ENCODE peak calls at places on chromosomes 6 and 20, in five cellular contexts. M is B cell, W is PC-3, H is ovary, P is neural crest cell. Q is an unnamed sample.

GRCh38 chr6:162032620-162033019 is 694.9 kb downstream of the PRKN start:
- DNase-seq in M (no peak), W (no peak), H (no peak), P (no peak), Q (peak)

GRCh38 chr6:84581494-84582259 is 182.7 kb downstream of the TBX18 start:
- DNase-seq in M (no peak), W (no peak), H (no peak), P (no peak), Q (no peak)

GRCh38 chr6:42179956-42180335 is 6.8 kb downstream of the GUCA1A start:
- DNase-seq in M (no peak), W (peak), H (no peak), P (no peak), Q (no peak)

GRCh38 chr6:116405663-116406329 is 35.0 kb downstream of the DSE start:
- DNase-seq in M (no peak), W (peak), H (no peak), P (no peak), Q (no peak)

GRCh38 chr6:127299522-127300240 is 33.0 kb downstream of the RNF146 start:
- DNase-seq in M (no peak), W (peak), H (no peak), P (no peak), Q (no peak)

GRCh38 chr20:33007376-33008335 is at the start of gene BPIFB2:
- DNase-seq in M (no peak), W (no peak), H (no peak), P (no peak), Q (no peak)

GRCh38 chr6:33079575-33079974 is 3.8 kb downstream of the HLA-DPB1 start:
- DNase-seq in M (no peak), W (no peak), H (no peak), P (no peak), Q (no peak)

GRCh38 chr6:34273242-34273805 is 24.5 kb upstream of the SMIM29 start:
- DNase-seq in M (no peak), W (no peak), H (no peak), P (no peak), Q (peak)

GRCh38 chr6:66226099-66226498 is 519.1 kb upstream of the EYS start:
- DNase-seq in M (no peak), W (peak), H (no peak), P (no peak), Q (no peak)

GRCh38 chr6:137043710-137044365 is 927 bp downstream of the IL20RA start:
- DNase-seq in M (peak), W (peak), H (no peak), P (peak), Q (peak)

GRCh38 chr20:37925265-37926165 is 22.6 kb downstream of the VSTM2L start:
- DNase-seq in M (no peak), W (no peak), H (no peak), P (no peak), Q (no peak)

GRCh38 chr20:19672498-19672897 is 85.6 kb upstream of the RIN2 start:
- DNase-seq in M (no peak), W (peak), H (no peak), P (no peak), Q (no peak)

GRCh38 chr6:35468980-35469710 is 944 bp downstream of the RPL10A start:
- DNase-seq in M (no peak), W (no peak), H (peak), P (no peak), Q (no peak)

GRCh38 chr6:2749972-2750600 is 636 bp downstream of the MYLK4 start:
- DNase-seq in M (peak), W (peak), H (peak), P (peak), Q (peak)

GRCh38 chr6:131694832-131695426 is 6.3 kb downstream of the OR2A4 start:
- DNase-seq in M (peak), W (peak), H (peak), P (peak), Q (peak)

GRCh38 chr6:70337379-70338073 is 34.6 kb upstream of the COL9A1 start:
- DNase-seq in M (no peak), W (no peak), H (no peak), P (no peak), Q (no peak)

GRCh38 chr6:137309078-137309762 is 90.0 kb upstream of the IFNGR1 start:
- DNase-seq in M (peak), W (peak), H (peak), P (no peak), Q (no peak)

GRCh38 chr20:44572551-44573500 is 9.6 kb upstream of the PKIG start:
- DNase-seq in M (no peak), W (peak), H (no peak), P (no peak), Q (no peak)

GRCh38 chr6:145015739-145016558 is 719.4 kb downstream of the EPM2A start:
- DNase-seq in M (no peak), W (peak), H (no peak), P (no peak), Q (peak)

GRCh38 chr6:139970591-139970991 is 596.1 kb upstream of the CITED2 start:
- DNase-seq in M (peak), W (peak), H (no peak), P (no peak), Q (no peak)

GRCh38 chr6:7502743-7503142 is 38.7 kb upstream of the DSP start:
- DNase-seq in M (no peak), W (no peak), H (no peak), P (no peak), Q (no peak)

GRCh38 chr6:50849781-50850180 is 31.1 kb downstream of the TFAP2B start:
- DNase-seq in M (no peak), W (no peak), H (no peak), P (no peak), Q (no peak)

GRCh38 chr6:2958802-2959201 is 12.6 kb downstream of the SERPINB6 start:
- DNase-seq in M (no peak), W (no peak), H (no peak), P (no peak), Q (no peak)

GRCh38 chr20:49821850-49822249 is 9.2 kb downstream of the SLC9A8 start:
- DNase-seq in M (no peak), W (peak), H (no peak), P (no peak), Q (no peak)

GRCh38 chr20:53529658-53530057 is 64.0 kb downstream of the ZNF217 start:
- DNase-seq in M (no peak), W (no peak), H (no peak), P (no peak), Q (no peak)

GRCh38 chr6:163725008-163725941 is 310.8 kb downstream of the QKI start:
- DNase-seq in M (no peak), W (no peak), H (no peak), P (no peak), Q (no peak)

GRCh38 chr6:33091957-33092356 is 16.2 kb downstream of the HLA-DPB1 start:
- DNase-seq in M (peak), W (peak), H (no peak), P (no peak), Q (peak)

GRCh38 chr6:56992703-56993102 is 37.8 kb downstream of the BEND6 start:
- DNase-seq in M (no peak), W (peak), H (no peak), P (no peak), Q (no peak)

GRCh38 chr20:34713194-34713943 is 9.2 kb downstream of the TP53INP2 start:
- DNase-seq in M (peak), W (peak), H (no peak), P (no peak), Q (no peak)

GRCh38 chr6:149248688-149249369 is 68.7 kb upstream of the TAB2 start:
- DNase-seq in M (peak), W (peak), H (no peak), P (no peak), Q (no peak)

GRCh38 chr6:164531745-164532144 is 777.7 kb downstream of the C6orf118 start:
- DNase-seq in M (no peak), W (peak), H (no peak), P (no peak), Q (no peak)

GRCh38 chr6:7561153-7561964 is 19.9 kb downstream of the DSP start:
- DNase-seq in M (no peak), W (peak), H (no peak), P (no peak), Q (no peak)

GRCh38 chr6:49001856-49002255 is 461.2 kb downstream of the MMUT start:
- DNase-seq in M (no peak), W (peak), H (no peak), P (no peak), Q (no peak)

GRCh38 chr20:46151936-46152335 is 33.8 kb downstream of the CD40 start:
- DNase-seq in M (peak), W (peak), H (no peak), P (no peak), Q (peak)
- TF ChIP-seq CTCF in M (peak), W (peak), H (no peak), P (peak), Q (peak)

GRCh38 chr6:111552241-111552744 is 53.4 kb downstream of the TRAF3IP2 start:
- DNase-seq in M (no peak), W (peak), H (peak), P (no peak), Q (no peak)
- TF ChIP-seq CTCF in M (no peak), W (no peak), H (no peak), P (no peak), Q (no peak)

DNA sequence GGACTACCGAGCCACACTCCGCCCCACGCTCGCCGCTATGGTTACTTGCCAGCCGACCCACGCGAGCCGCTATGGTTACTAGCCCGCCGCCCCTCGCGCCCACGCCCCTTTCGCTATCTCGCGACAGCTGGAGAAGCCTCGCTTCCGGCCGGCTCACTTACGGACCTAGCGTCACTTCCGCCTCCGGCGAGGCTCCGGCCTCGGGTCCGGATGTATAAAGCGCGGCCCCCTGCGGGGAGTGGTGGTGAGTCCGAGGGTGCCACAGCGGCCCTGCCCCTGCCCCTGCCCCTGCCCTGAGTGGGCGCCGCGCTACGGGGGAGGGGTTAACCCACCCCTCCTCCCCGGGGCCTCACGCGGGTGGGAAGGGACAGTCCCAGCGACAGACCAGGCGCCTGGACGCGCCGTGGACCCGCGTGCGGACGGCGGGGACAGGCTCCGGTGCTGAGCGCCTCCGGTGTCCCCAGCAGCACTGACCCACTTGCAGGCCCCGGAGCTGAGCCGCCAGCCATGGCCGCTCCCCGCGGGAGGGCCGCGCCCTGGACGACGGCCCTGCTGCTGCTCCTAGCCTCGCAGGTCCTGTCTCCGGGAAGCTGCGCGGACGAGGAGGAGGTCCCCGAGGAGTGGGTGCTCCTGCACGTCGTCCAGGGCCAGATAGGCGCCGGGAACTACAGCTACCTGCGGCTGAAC is at the start of the genes C6orf120 and WDR27:
- DNase-seq in M (peak), W (peak), H (peak), P (peak), Q (peak)
- TF ChIP-seq CTCF in M (no peak), W (no peak), H (peak), P (no peak), Q (no peak)

GRCh38 chr20:1360094-1360493 is 31.2 kb upstream of the SDCBP2 start:
- DNase-seq in M (no peak), W (no peak), H (no peak), P (no peak), Q (no peak)
- TF ChIP-seq CTCF in M (no peak), W (peak), H (no peak), P (no peak), Q (no peak)

GRCh38 chr20:31548823-31549512 is 34.7 kb downstream of the HM13 start:
- DNase-seq in M (no peak), W (no peak), H (peak), P (no peak), Q (no peak)

GRCh38 chr20:31547720-31548298 is 33.6 kb downstream of the HM13 start:
- DNase-seq in M (no peak), W (no peak), H (no peak), P (no peak), Q (no peak)

GRCh38 chr20:31550099-31550498 is 35.9 kb downstream of the HM13 start:
- DNase-seq in M (no peak), W (no peak), H (peak), P (no peak), Q (no peak)

GRCh38 chr20:31551163-31551562 is 36.9 kb downstream of the HM13 start:
- DNase-seq in M (no peak), W (no peak), H (no peak), P (no peak), Q (no peak)

GRCh38 chr20:31549513-31549880 is 35.3 kb downstream of the HM13 start:
- DNase-seq in M (no peak), W (no peak), H (no peak), P (no peak), Q (no peak)
- TF ChIP-seq CTCF in M (no peak), W (no peak), H (no peak), P (no peak), Q (no peak)

DNA sequence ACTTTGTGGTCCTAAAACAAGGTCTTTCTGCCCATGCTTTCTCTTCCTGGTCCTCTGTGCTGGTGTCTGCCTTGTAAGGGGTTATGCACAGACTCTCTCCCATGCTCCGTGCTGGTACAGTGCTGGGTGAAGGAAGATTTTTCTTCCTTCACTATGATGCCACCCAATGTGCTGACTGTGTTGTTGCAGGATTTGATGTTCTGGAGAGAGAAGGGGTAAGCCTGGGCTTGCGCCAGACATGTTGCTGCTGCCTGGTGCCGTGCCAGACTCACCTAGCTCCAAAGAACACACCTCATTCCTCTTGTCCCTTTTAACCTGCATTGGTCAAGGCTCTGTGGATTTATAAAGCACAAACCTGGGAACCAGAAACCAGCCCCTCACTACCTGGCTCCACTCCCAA is 28.4 kb upstream of the ARMH2 start:
- DNase-seq in M (no peak), W (no peak), H (no peak), P (no peak), Q (no peak)
- TF ChIP-seq CTCF in M (no peak), W (no peak), H (no peak), P (no peak), Q (no peak)

GRCh38 chr6:890201-890600 is 197.3 kb upstream of the EXOC2 start:
- DNase-seq in M (no peak), W (no peak), H (no peak), P (no peak), Q (no peak)

GRCh38 chr6:890995-891394 is 198.1 kb upstream of the EXOC2 start:
- DNase-seq in M (no peak), W (no peak), H (no peak), P (no peak), Q (no peak)

GRCh38 chr6:897561-898207 is 204.7 kb upstream of the EXOC2 start:
- DNase-seq in M (peak), W (no peak), H (no peak), P (no peak), Q (no peak)

DNA sequence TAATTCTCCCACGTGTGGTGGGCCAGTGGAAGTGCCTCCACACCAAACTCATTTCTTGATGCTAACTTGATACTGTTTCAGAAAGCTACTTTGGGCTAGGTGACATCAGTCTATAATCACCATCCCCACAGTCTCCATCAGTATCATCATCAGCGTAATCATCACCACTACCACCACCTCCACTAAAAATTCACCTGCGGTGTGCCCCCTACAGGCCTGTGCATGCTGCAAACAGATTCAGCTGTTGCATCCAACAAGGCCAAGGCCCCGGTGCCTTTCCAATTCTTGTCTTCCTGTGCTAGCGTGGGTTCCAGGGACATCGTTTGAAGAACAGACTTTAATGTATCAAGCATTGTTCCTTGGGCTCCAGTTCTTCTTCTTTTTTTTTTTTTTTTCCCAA is 201.3 kb upstream of the EXOC2 start:
- DNase-seq in M (no peak), W (no peak), H (no peak), P (no peak), Q (no peak)
- TF ChIP-seq CTCF in M (no peak), W (peak), H (no peak), P (no peak), Q (peak)

DNA sequence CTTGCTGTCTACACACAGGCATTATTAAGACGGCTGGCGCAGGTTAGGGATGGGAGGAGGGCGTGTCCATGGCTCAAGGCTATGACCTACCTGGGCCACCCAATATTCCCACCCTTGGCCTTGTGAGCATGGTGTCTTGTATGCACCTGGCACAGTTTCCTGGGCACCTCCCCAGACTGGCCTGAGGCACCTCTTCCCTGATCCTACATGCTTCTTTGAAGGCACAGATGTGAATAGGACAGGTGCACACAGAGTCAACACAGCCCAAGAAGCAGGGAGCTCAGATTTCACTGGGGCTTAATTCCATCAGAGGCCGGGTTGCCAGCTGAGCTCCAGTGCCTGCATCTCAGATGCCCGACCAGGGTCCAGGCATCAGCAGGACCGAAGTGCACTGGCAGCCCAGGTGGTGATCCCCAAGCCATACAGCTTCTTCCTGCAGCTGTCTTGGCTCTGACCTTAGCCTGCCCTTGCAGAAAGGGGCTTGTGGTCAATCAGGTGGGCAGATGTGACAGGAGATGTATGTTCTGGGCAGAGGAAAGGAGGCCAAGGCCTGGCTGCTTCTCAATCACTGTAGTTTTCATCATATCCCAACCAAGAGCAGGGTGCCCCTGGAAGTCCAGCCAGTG is 287.7 kb downstream of the CLIC5 start:
- DNase-seq in M (no peak), W (no peak), H (no peak), P (no peak), Q (no peak)
- TF ChIP-seq CTCF in M (no peak), W (no peak), H (no peak), P (no peak), Q (no peak)

DNA sequence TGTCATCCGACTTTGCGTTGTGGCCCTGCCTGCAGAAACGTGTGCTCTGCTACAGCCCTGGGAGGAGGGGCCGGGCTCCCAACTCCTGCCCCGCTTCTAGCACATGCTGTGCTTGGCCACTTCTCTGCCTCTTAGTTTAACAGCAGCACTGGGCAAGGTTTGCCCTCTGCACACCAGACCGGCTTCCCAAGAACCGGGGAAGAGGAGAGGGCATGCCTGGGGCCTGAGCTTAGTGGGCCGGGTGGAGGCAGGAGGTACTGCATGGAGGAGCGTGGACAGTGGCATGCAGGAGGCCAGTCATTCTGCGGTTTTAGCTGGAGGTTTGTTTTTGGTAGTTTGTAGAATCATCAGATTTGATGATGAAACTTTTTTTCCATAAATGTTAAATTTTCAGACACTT is 45.5 kb downstream of the CEP43 start:
- DNase-seq in M (no peak), W (no peak), H (no peak), P (no peak), Q (no peak)
- TF ChIP-seq CTCF in M (no peak), W (no peak), H (no peak), P (no peak), Q (no peak)